ENCODE peak calls at places on chromosomes 3 and 15, in eight cellular contexts. U is fibroblast of lung; K is endothelial cell of umbilical vein; X is IMR-90; O is colonic mucosa; Q is Peyer's patch; B is GM12878; D is CD8-positive, alpha-beta T cell. W is an unnamed sample. For H3K4me1 and H3K27me3, the result is how much of the 10 kb centered on the place peaks cover.

GRCh38 chr15:69857686-69858391 is 239.9 kb downstream of the TLE3 start:
- DNase-seq in Q (no peak), K (no peak), U (no peak), B (no peak), O (no peak), X (no peak), D (no peak), W (no peak)

GRCh38 chr3:174331095-174331802 is 527.9 kb upstream of the NAALADL2 start:
- DNase-seq in Q (no peak), O (no peak), U (no peak), B (no peak), K (no peak), X (no peak), D (no peak), W (no peak)

GRCh38 chr3:190345878-190346277 is 23.6 kb upstream of the CLDN1 start:
- DNase-seq in U (no peak), X (no peak), O (no peak), Q (no peak), K (no peak), B (no peak), D (no peak), W (no peak)

GRCh38 chr3:100753846-100754245 is 44.6 kb downstream of the TFG start:
- DNase-seq in K (no peak), B (no peak), U (peak), O (no peak), Q (no peak), X (peak), D (no peak), W (no peak)

GRCh38 chr3:105823149-105823866 is 45.5 kb downstream of the CBLB start:
- DNase-seq in B (no peak), D (no peak), Q (peak), U (peak), O (no peak), X (peak), K (peak), W (no peak)

GRCh38 chr3:124456506-124456905 is 273.7 kb upstream of the UMPS start:
- DNase-seq in K (no peak), O (no peak), D (no peak), Q (no peak), X (no peak), U (no peak), B (no peak), W (no peak)

GRCh38 chr3:158508481-158508880 is 62.5 kb upstream of the MLF1 start:
- DNase-seq in Q (no peak), U (peak), X (peak), K (no peak), B (no peak), D (no peak), O (no peak), W (no peak)

GRCh38 chr3:62497156-62497555 is 123.8 kb upstream of the FEZF2 start:
- DNase-seq in X (no peak), Q (no peak), O (no peak), K (no peak), D (no peak), B (no peak), U (no peak), W (no peak)

GRCh38 chr3:196792771-196793170 is 53.1 kb downstream of the PAK2 start:
- DNase-seq in Q (no peak), D (no peak), O (no peak), K (peak), X (peak), U (no peak), B (no peak), W (no peak)

GRCh38 chr15:82081904-82082810 is 36.3 kb upstream of the MEX3B start:
- DNase-seq in B (no peak), D (no peak), U (peak), K (no peak), Q (no peak), X (peak), O (no peak), W (peak)

GRCh38 chr3:147157629-147158028 is 248.7 kb downstream of the ZIC4 start:
- DNase-seq in B (no peak), D (no peak), O (no peak), Q (no peak), X (no peak), K (no peak), U (no peak), W (no peak)

GRCh38 chr3:192869131-192870027 is 48.3 kb downstream of the MB21D2 start:
- DNase-seq in X (peak), Q (no peak), B (no peak), K (peak), O (no peak), D (no peak), U (peak), W (no peak)

GRCh38 chr3:31709005-31709404 is 176.3 kb downstream of the STT3B start:
- DNase-seq in O (no peak), X (peak), D (no peak), U (no peak), Q (no peak), B (no peak), K (no peak), W (no peak)

GRCh38 chr3:62169871-62170660 is 203.3 kb downstream of the FEZF2 start:
- DNase-seq in X (peak), D (no peak), Q (no peak), O (no peak), K (peak), B (no peak), U (no peak), W (no peak)

GRCh38 chr15:60787737-60788513 is 309.0 kb upstream of the ICE2 start:
- DNase-seq in U (no peak), B (no peak), D (no peak), O (no peak), K (peak), X (no peak), Q (peak), W (no peak)

GRCh38 chr15:85527907-85528306 is 147.5 kb downstream of the AKAP13 start:
- DNase-seq in Q (no peak), X (peak), O (no peak), B (no peak), K (peak), D (no peak), U (peak), W (no peak)

GRCh38 chr3:174302746-174303315 is 556.3 kb upstream of the NAALADL2 start:
- DNase-seq in Q (no peak), O (no peak), D (no peak), X (no peak), U (no peak), K (no peak), B (no peak), W (no peak)

GRCh38 chr3:136734382-136735070 is 17.7 kb downstream of the STAG1 start:
- DNase-seq in X (no peak), Q (no peak), K (peak), O (no peak), D (no peak), U (no peak), B (no peak), W (no peak)

GRCh38 chr3:138578961-138579574 is 15.0 kb downstream of the CEP70 start:
- DNase-seq in B (no peak), K (no peak), D (no peak), U (no peak), X (no peak), O (no peak), Q (no peak), W (no peak)

GRCh38 chr3:47487265-47487664 is 11.5 kb upstream of the SCAP start:
- DNase-seq in D (no peak), Q (no peak), O (no peak), K (no peak), X (no peak), U (no peak), B (no peak), W (no peak)

GRCh38 chr3:107235923-107236315 is 141.3 kb upstream of the CCDC54 start:
- DNase-seq in O (peak), B (peak), U (peak), Q (peak), K (peak), X (peak), D (peak), W (peak)

GRCh38 chr15:62075595-62076279 is 9.0 kb downstream of the C2CD4A start:
- DNase-seq in O (no peak), D (no peak), K (no peak), B (no peak), X (peak), Q (no peak), U (peak), W (peak)

GRCh38 chr3:114155370-114155821 is 23.5 kb downstream of the DRD3 start:
- DNase-seq in D (no peak), O (peak), U (peak), X (peak), B (no peak), Q (peak), K (peak), W (peak)

GRCh38 chr3:10706156-10707088 is 109.6 kb upstream of the SLC6A11 start:
- DNase-seq in X (no peak), U (no peak), Q (no peak), B (no peak), O (no peak), D (no peak), K (no peak), W (no peak)

GRCh38 chr15:29309139-29309538 is 39.5 kb upstream of the NSMCE3 start:
- DNase-seq in O (no peak), Q (no peak), X (no peak), D (no peak), U (no peak), K (no peak), B (peak), W (no peak)

GRCh38 chr3:195013962-195014361 is 257.0 kb downstream of the XXYLT1 start:
- DNase-seq in O (no peak), Q (peak), X (no peak), D (no peak), K (no peak), B (no peak), U (no peak), W (peak)

GRCh38 chr3:133965033-133965570 is 64.6 kb downstream of the SLCO2A1 start:
- DNase-seq in Q (peak), X (peak), K (no peak), O (no peak), U (peak), D (no peak), B (no peak), W (no peak)

GRCh38 chr3:13714251-13714916 is 165.5 kb downstream of the FBLN2 start:
- DNase-seq in D (no peak), K (no peak), O (no peak), X (no peak), B (no peak), U (no peak), Q (peak), W (no peak)

GRCh38 chr15:67937153-67937761 is 97.4 kb upstream of the RNU6-1 start:
- DNase-seq in X (no peak), Q (no peak), O (no peak), D (no peak), U (no peak), B (no peak), K (no peak), W (peak)

GRCh38 chr15:67930720-67931119 is 90.9 kb upstream of the RNU6-1 start:
- DNase-seq in O (no peak), D (no peak), Q (no peak), K (no peak), U (no peak), X (no peak), B (no peak), W (no peak)

GRCh38 chr15:67931861-67932260 is 92.0 kb upstream of the RNU6-1 start:
- DNase-seq in O (no peak), B (no peak), Q (no peak), K (no peak), U (no peak), D (no peak), X (no peak), W (no peak)

GRCh38 chr15:67940324-67940719 is 100.5 kb upstream of the RNU6-1 start:
- DNase-seq in D (no peak), Q (no peak), U (no peak), O (no peak), X (no peak), K (no peak), B (no peak), W (no peak)

GRCh38 chr15:67935244-67935643 is 95.4 kb upstream of the RNU6-1 start:
- DNase-seq in U (no peak), O (no peak), B (no peak), D (no peak), K (no peak), Q (no peak), X (no peak), W (no peak)
- H3K4me1 ChIP-seq in U (under half), O (under half), B (under half), D (under half), K (under half), Q (under half), X (under half), W (under half)

DNA sequence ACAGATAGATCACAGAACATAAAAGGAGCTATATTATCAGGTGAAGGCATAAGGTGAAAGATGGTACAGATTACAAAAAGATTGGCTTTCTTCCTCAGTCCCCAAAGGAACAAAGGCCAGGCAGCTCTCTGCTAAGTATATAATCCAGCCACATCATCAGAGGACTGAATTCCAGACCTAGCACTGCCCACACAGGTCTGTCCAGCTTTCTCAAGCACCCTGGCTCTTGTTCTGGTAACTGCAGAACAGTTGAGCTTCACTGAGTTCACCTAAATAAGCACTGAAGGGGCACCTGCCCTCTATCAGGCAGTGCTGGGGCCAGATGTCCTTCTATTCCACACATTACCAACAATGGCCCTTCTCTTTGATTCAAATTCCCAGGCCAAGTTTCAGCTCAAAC is 6.3 kb downstream of the DUOXA1 start:
- DNase-seq in U (no peak), D (no peak), K (no peak), O (no peak), Q (no peak), B (no peak), X (no peak), W (no peak)
- H3K27me3 ChIP-seq in U (under half), D (under half), K (under half), O (under half), Q (under half), B (under half), X (under half), W (under half)

DNA sequence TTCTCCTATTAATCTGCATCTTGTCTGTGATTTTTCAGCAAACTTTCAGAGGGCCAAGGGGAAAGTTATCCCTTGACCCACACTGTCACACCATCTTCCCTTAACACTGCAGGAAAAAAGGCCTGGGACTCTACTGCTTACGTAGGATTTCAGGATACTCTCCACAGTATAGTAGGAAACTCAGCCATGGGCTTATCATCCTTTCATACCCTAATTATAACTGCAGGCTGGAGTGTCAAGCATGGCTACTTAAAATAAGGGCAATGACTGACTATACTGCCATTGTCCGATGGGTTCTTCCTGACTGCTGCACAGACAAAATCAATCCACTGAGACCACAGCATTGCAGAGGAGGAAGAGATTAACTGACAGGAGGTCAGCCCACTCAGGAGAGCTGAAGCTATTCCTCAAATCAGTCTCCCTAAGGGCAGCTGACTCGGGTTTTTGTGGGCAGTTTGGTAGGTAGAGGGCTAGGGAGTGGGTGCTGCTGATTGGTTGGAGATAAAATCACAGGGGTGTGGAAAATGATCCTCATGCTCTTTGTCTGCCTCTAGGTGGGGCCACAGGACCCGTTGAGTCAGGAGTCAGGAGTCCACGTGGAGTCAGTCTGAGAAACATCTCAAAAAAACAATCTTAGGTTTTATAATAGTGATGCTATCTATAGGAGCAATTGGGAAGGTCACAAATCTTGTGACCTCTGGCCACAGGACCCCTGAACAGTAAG is 118.2 kb upstream of the STRIT1 start:
- DNase-seq in K (no peak), D (no peak), B (no peak), U (no peak), O (no peak), X (no peak), Q (no peak), W (peak)
- TF ChIP-seq CTCF in K (no peak), D (no peak), B (peak), U (no peak), O (no peak), X (no peak), Q (no peak), W (peak)

DNA sequence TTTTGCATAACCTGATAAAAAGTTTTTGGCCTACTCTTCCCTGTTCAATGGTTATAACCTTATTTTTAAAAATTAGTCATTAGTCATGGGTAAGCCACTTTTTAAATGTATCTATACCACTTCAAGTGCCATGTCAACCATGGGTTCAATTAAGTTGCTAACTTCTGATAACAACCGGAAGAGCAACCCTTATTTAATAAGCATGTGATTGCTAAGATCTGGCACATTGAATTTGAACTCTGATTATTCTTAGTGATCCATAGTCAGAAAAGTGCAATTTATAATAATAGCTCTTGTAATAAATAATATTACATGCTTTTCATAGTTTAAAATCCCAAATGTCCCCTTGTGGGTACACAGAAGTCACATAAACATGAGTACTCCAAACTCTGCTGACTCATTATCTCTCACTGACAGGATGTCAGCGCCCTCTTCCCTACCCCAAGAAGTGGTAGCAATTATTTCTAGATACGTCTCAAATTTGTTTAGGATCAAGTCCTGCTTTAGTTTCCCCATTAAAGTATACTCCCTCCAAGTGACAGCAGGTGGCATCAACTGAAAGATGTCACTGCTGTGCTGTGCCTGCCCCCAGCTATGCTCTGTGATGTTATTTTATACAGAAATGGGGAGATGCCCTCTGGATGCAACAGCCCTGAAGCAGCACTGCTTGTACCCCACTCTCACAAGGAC is 18.6 kb downstream of the SAMD7 start:
- DNase-seq in D (no peak), K (no peak), X (no peak), Q (no peak), U (no peak), O (no peak), B (no peak), W (no peak)
- H3K4me1 ChIP-seq in D (under half), K (under half), X (under half), Q (under half), U (under half), O (under half), B (under half), W (under half)

GRCh38 chr15:75193272-75193671 is 8.4 kb upstream of the C15orf39 start:
- DNase-seq in K (no peak), D (no peak), Q (no peak), O (no peak), B (no peak), X (no peak), U (no peak), W (no peak)
- H3K27me3 ChIP-seq in K (under half), D (under half), Q (under half), O (under half), B (under half), X (under half), U (under half), W (under half)

GRCh38 chr15:87033056-87033455 is 953.4 kb downstream of the AGBL1 start:
- DNase-seq in D (no peak), O (no peak), K (no peak), B (no peak), Q (no peak), X (no peak), U (no peak), W (peak)
- TF ChIP-seq CTCF in D (no peak), O (no peak), K (no peak), B (no peak), Q (no peak), X (peak), U (no peak), W (peak)

GRCh38 chr15:57592426-57592825 is 722 bp downstream of the MYZAP start:
- DNase-seq in K (peak), O (no peak), B (no peak), Q (no peak), X (no peak), D (no peak), U (no peak), W (no peak)
- H3K4me1 ChIP-seq in K (under half), O (under half), B (under half), Q (under half), X (under half), D (under half), U (under half), W (under half)

GRCh38 chr3:153113553-153113952 is 48.5 kb upstream of the RAP2B start:
- DNase-seq in K (no peak), Q (no peak), O (no peak), B (no peak), D (no peak), U (no peak), X (no peak), W (no peak)
- H3K27me3 ChIP-seq in K (under half), Q (under half), O (under half), B (under half), D (under half), U (under half), X (under half), W (under half)